ENCODE peak calls at places on chromosomes 4 and X, in nine cellular contexts. B is caudate nucleus; M is HCT116; D is endothelial cell; Q is left lobe of liver; S is T-helper 17 cell; P is HepG2; I is activated CD8-positive, alpha-beta memory T cell treated with anti-CD3 and anti-CD28 coated beads, Interleukin-2, amount 10 ng/mL, durations not matched to agents 7 days and 5 days; H is stimulated activated CD8-positive, alpha-beta memory T cell treated with anti-CD3 and anti-CD28 coated beads, Interleukin-15, amount 100 ng/mL, for 24 hours. L is an unnamed sample.

GRCh38 chr4:67049446-67049845 is 495.9 kb downstream of the CENPC start:
- DNase-seq in B (no peak), M (no peak), D (no peak), Q (no peak), S (no peak), P (no peak), I (no peak), H (no peak), L (no peak)

GRCh38 chr4:1246901-1247810 is 1.8 kb downstream of the CTBP1 start:
- DNase-seq in B (no peak), M (no peak), D (no peak), Q (peak; percentile 46), S (no peak), P (no peak), I (peak; percentile 60), H (no peak), L (no peak)

GRCh38 chr4:87150498-87151261 is 69.7 kb downstream of the KLHL8 start:
- DNase-seq in B (no peak), M (peak; percentile 55), D (peak; percentile 66), Q (no peak), S (no peak), P (peak; percentile 70), I (peak; percentile 53), H (no peak), L (no peak)

GRCh38 chrX:23127586-23127985 is 127.8 kb downstream of the DDX53 start:
- DNase-seq in B (no peak), M (no peak), D (no peak), Q (no peak), S (no peak), P (no peak), I (no peak), H (no peak), L (no peak)

GRCh38 chr4:186904104-186904503 is 180.4 kb upstream of the FAT1 start:
- DNase-seq in B (no peak), M (no peak), D (no peak), Q (no peak), S (no peak), P (peak; percentile 47), I (no peak), H (no peak), L (no peak)

GRCh38 chr4:139314047-139314800 is 11.9 kb upstream of the NDUFC1 start:
- DNase-seq in B (no peak), M (no peak), D (no peak), Q (no peak), S (no peak), P (no peak), I (no peak), H (no peak), L (no peak)

GRCh38 chr4:108919229-108919893 is 156.5 kb upstream of the ETNPPL start:
- DNase-seq in B (no peak), M (no peak), D (no peak), Q (no peak), S (no peak), P (no peak), I (no peak), H (no peak), L (no peak)

GRCh38 chr4:6916069-6916586 is 6.5 kb downstream of the TBC1D14 start:
- DNase-seq in B (no peak), M (no peak), D (no peak), Q (no peak), S (no peak), P (no peak), I (no peak), H (no peak), L (no peak)

L was measured in activated effector memory CD4-positive, alpha-beta T cell treated with Interleukin-2 at 50 U/mL for 16 hours.